ENCODE peak calls at places on chromosome 5, in ten cellular contexts. D is T1000, L is epithelial cell of esophagus, S is NCI-H226, Q is nucleus accumbens, B is cardiac muscle cell, V is right atrium auricular region, K is LHCN-M2, J is frontal cortex, E is Caki2. H is an unnamed sample.

GRCh38 chr5:43602456-43602817 is 543 bp upstream of the NNT start:
- DNase-seq in D (no peak), L (peak), S (no peak), Q (no peak), B (peak), V (no peak), K (peak), J (peak), E (peak), H (peak)

GRCh38 chr5:10111575-10111974 is 138.1 kb downstream of the ATPSCKMT start:
- DNase-seq in D (no peak), L (peak), S (peak), Q (peak), B (peak), V (no peak), K (peak), J (no peak), E (no peak), H (peak)

GRCh38 chr5:150402226-150402773 is 10.4 kb downstream of the CD74 start:
- DNase-seq in D (no peak), L (no peak), S (no peak), Q (no peak), B (no peak), V (no peak), K (no peak), J (no peak), E (no peak), H (no peak)

GRCh38 chr5:80656425-80656824 is 1.6 kb upstream of the DHFR start:
- DNase-seq in D (no peak), L (no peak), S (no peak), Q (no peak), B (no peak), V (no peak), K (peak), J (no peak), E (peak), H (no peak)

GRCh38 chr5:157187046-157187754 is 6.6 kb downstream of the ITK start:
- DNase-seq in D (no peak), L (no peak), S (no peak), Q (no peak), B (no peak), V (no peak), K (no peak), J (no peak), E (no peak), H (no peak)

GRCh38 chr5:73365301-73365853 is 83.2 kb downstream of the FOXD1 start:
- DNase-seq in D (peak), L (peak), S (no peak), Q (no peak), B (no peak), V (no peak), K (peak), J (peak), E (peak), H (no peak)

GRCh38 chr5:175092691-175093090 is 351.3 kb downstream of the DRD1 start:
- DNase-seq in D (no peak), L (no peak), S (no peak), Q (no peak), B (peak), V (no peak), K (no peak), J (no peak), E (no peak), H (no peak)

GRCh38 chr5:141420855-141421488 is at the start of gene PCDHGA11:
- DNase-seq in D (no peak), L (peak), S (no peak), Q (no peak), B (no peak), V (no peak), K (no peak), J (no peak), E (no peak), H (no peak)

GRCh38 chr5:179840321-179840720 is 18.3 kb downstream of the MRNIP start:
- DNase-seq in D (no peak), L (no peak), S (no peak), Q (no peak), B (no peak), V (no peak), K (no peak), J (no peak), E (no peak), H (no peak)

GRCh38 chr5:61625682-61626620 is 293.9 kb downstream of the ZSWIM6 start:
- DNase-seq in D (no peak), L (peak), S (no peak), Q (peak), B (peak), V (peak), K (peak), J (peak), E (peak), H (peak)

GRCh38 chr5:148808864-148809642 is 17.4 kb upstream of the ADRB2 start:
- DNase-seq in D (no peak), L (no peak), S (no peak), Q (no peak), B (peak), V (no peak), K (no peak), J (no peak), E (no peak), H (peak)